ENCODE peak calls at places on chromosomes 16 and 17, in four cellular contexts. Q is pancreas, Z is A549, O is NCI-H1092 treated with DMSO at 0.1 percent for 48 hours. T is an unnamed sample.

GRCh38 chr16:24534634-24535033 is 4.7 kb upstream of the RBBP6 start:
- DNase-seq in Q (no peak), Z (peak; percentile 51), O (no peak), T (no peak)

GRCh38 chr17:49836111-49837030 is 11.5 kb downstream of the TAC4 start:
- DNase-seq in Q (no peak), Z (peak; percentile 82), O (no peak), T (no peak)

GRCh38 chr17:47665655-47666054 is 15.9 kb downstream of the KPNB1 start:
- DNase-seq in Q (no peak), Z (no peak), O (no peak), T (no peak)

GRCh38 chr16:69732101-69732500 is 5.7 kb upstream of the NQO1 start:
- DNase-seq in Q (no peak), Z (no peak), O (no peak), T (no peak)

GRCh38 chr17:8710766-8711165 is 33.9 kb downstream of the CCDC42 start:
- DNase-seq in Q (no peak), Z (no peak), O (no peak), T (no peak)

GRCh38 chr17:19973146-19973545 is 4.5 kb downstream of the AKAP10 start:
- DNase-seq in Q (no peak), Z (no peak), O (no peak), T (no peak)

GRCh38 chr17:65167581-65167980 is 30.4 kb downstream of the RGS9 start:
- DNase-seq in Q (no peak), Z (no peak), O (no peak), T (no peak)

GRCh38 chr16:17380613-17381012 is 90.1 kb downstream of the XYLT1 start:
- DNase-seq in Q (no peak), Z (no peak), O (no peak), T (no peak)

GRCh38 chr16:72850863-72851262 is 197.1 kb downstream of the ZFHX3 start:
- DNase-seq in Q (no peak), Z (no peak), O (no peak), T (no peak)

GRCh38 chr17:48143629-48144028 is 36.1 kb downstream of the SNX11 start:
- DNase-seq in Q (no peak), Z (no peak), O (peak; percentile 59), T (peak; percentile 15)

GRCh38 chr17:78051186-78051972 is 77.2 kb downstream of the TMC6 start:
- DNase-seq in Q (no peak), Z (no peak), O (no peak), T (no peak)

GRCh38 chr17:82831041-82831817 is 8.6 kb downstream of the ZNF750 start:
- DNase-seq in Q (no peak), Z (no peak), O (no peak), T (no peak)

GRCh38 chr17:28498652-28499365 is 7.3 kb upstream of the FOXN1 start:
- DNase-seq in Q (no peak), Z (no peak), O (no peak), T (no peak)

GRCh38 chr16:64654137-64654652 is 467.7 kb downstream of the CDH11 start:
- DNase-seq in Q (no peak), Z (no peak), O (no peak), T (no peak)

GRCh38 chr16:844638-845348 is 44.3 kb upstream of the GNG13 start:
- DNase-seq in Q (peak; percentile 64), Z (no peak), O (no peak), T (no peak)

GRCh38 chr16:25108054-25108453 is 3.5 kb upstream of the LCMT1 start:
- DNase-seq in Q (no peak), Z (no peak), O (peak; percentile 2), T (peak; percentile 67)

GRCh38 chr17:83176956-83177583 is 97.7 kb downstream of the METRNL start:
- DNase-seq in Q (peak; percentile 29), Z (no peak), O (no peak), T (no peak)

GRCh38 chr17:78375401-78376079 is 2.9 kb upstream of the PGS1 start:
- DNase-seq in Q (no peak), Z (no peak), O (no peak), T (no peak)

GRCh38 chr16:87525352-87525751 is 32.5 kb upstream of the ZCCHC14 start:
- DNase-seq in Q (no peak), Z (no peak), O (no peak), T (no peak)

GRCh38 chr17:78343433-78344201 is 16.3 kb downstream of the SOCS3 start:
- DNase-seq in Q (peak; percentile 62), Z (no peak), O (no peak), T (peak; percentile 81)

GRCh38 chr16:10523025-10523424 is 57.4 kb downstream of the EMP2 start:
- DNase-seq in Q (no peak), Z (no peak), O (no peak), T (peak; percentile 13)

GRCh38 chr17:77233127-77233526 is 92.4 kb downstream of the SEC14L1 start:
- DNase-seq in Q (no peak), Z (no peak), O (no peak), T (no peak)

GRCh38 chr17:6476061-6476833 is 32.0 kb downstream of the PIMREG start:
- DNase-seq in Q (no peak), Z (no peak), O (no peak), T (no peak)

GRCh38 chr17:77609553-77610517 is 348.7 kb upstream of the TNRC6C start:
- DNase-seq in Q (no peak), Z (no peak), O (no peak), T (peak; percentile 68)

GRCh38 chr17:48814504-48814903 is 2.5 kb downstream of the TTLL6 start:
- DNase-seq in Q (no peak), Z (peak; percentile 97), O (peak; percentile 21), T (peak; percentile 59)